ENCODE peak calls at places on chromosomes 4 and X, in nine cellular contexts. Y is uterus, W is ELF-1, U is breast epithelium, T is HFFc6, I is fibroblast of lung, N is NB4, P is glutamatergic neuron, O is GM23338. V is an unnamed sample.

GRCh38 chr4:52873861-52874343 is 11.8 kb downstream of the RASL11B start:
- DNase-seq in O (peak), T (no peak), Y (no peak), U (no peak), W (peak), N (no peak), P (no peak), I (no peak), V (no peak)

GRCh38 chr4:133150643-133151300 is 1.7 kb downstream of the PCDH10 start:
- DNase-seq in P (peak), Y (no peak), U (no peak), W (peak), N (no peak), I (peak), O (peak), T (peak), V (no peak)

GRCh38 chr4:119728692-119729593 is 100.3 kb upstream of the PDE5A start:
- DNase-seq in W (no peak), N (no peak), P (no peak), O (no peak), T (no peak), Y (no peak), I (peak), U (no peak), V (no peak)

GRCh38 chrX:119625843-119626242 is 19.6 kb upstream of the NKRF start:
- DNase-seq in I (no peak), N (no peak), T (no peak), U (no peak), Y (no peak), P (no peak), W (no peak), O (no peak), V (no peak)

GRCh38 chrX:37785569-37785968 is 5.7 kb downstream of the CYBB start:
- DNase-seq in W (no peak), O (no peak), N (peak), I (no peak), Y (no peak), U (no peak), P (no peak), T (no peak), V (no peak)

GRCh38 chrX:118432799-118433198 is 62.8 kb upstream of the DOCK11 start:
- DNase-seq in P (no peak), W (no peak), I (no peak), Y (no peak), U (no peak), T (no peak), O (no peak), N (no peak), V (no peak)

GRCh38 chr4:10120943-10121567 is 4.5 kb upstream of the WDR1 start:
- DNase-seq in T (no peak), W (no peak), U (no peak), N (no peak), P (no peak), O (no peak), Y (no peak), I (no peak), V (no peak)

GRCh38 chr4:107283587-107284559 is 247.8 kb upstream of the DKK2 start:
- DNase-seq in Y (no peak), P (no peak), O (peak), T (peak), I (peak), N (no peak), W (peak), U (no peak), V (peak)

GRCh38 chr4:84952004-84952403 is 14.5 kb downstream of the WDFY3 start:
- DNase-seq in N (no peak), U (no peak), I (peak), W (no peak), O (no peak), Y (no peak), P (no peak), T (peak), V (peak)

GRCh38 chrX:45309096-45309495 is 108.4 kb upstream of the DIPK2B start:
- DNase-seq in N (no peak), I (peak), O (no peak), Y (no peak), T (peak), U (no peak), W (no peak), P (no peak), V (no peak)

GRCh38 chrX:49930046-49930445 is 7.7 kb downstream of the CLCN5 start:
- DNase-seq in U (no peak), I (peak), O (no peak), T (no peak), P (no peak), Y (no peak), N (no peak), W (no peak), V (no peak)

GRCh38 chrX:39582091-39582490 is 515.7 kb downstream of the BCOR start:
- DNase-seq in U (no peak), Y (no peak), N (peak), W (no peak), T (no peak), P (no peak), O (no peak), I (no peak), V (peak)

GRCh38 chr4:184617611-184618196 is 31.5 kb downstream of the CASP3 start:
- DNase-seq in U (no peak), Y (no peak), O (peak), P (no peak), T (no peak), W (peak), N (peak), I (no peak), V (no peak)

GRCh38 chr4:124806403-124806802 is 93.9 kb upstream of the ANKRD50 start:
- DNase-seq in I (peak), T (peak), N (no peak), O (peak), U (no peak), W (peak), Y (no peak), P (no peak), V (no peak)

GRCh38 chr4:112287258-112287873 is 1.7 kb upstream of the TIFA start:
- DNase-seq in I (no peak), W (no peak), P (no peak), Y (no peak), U (no peak), O (no peak), T (no peak), N (no peak), V (no peak)

GRCh38 chrX:139890991-139891700 is 41.7 kb downstream of the ATP11C start:
- DNase-seq in P (no peak), I (peak), W (no peak), U (no peak), N (no peak), T (peak), Y (no peak), O (no peak), V (peak)

GRCh38 chr4:4430492-4431195 is 43.7 kb downstream of the NSG1 start:
- DNase-seq in P (peak), I (peak), Y (no peak), O (peak), U (no peak), N (peak), W (peak), T (peak), V (peak)

GRCh38 chrX:39171686-39172085 is 370.4 kb downstream of the MID1IP1 start:
- DNase-seq in P (no peak), U (no peak), O (no peak), T (no peak), Y (no peak), I (no peak), N (no peak), W (no peak), V (no peak)

GRCh38 chrX:45422216-45422925 is 221.7 kb upstream of the DIPK2B start:
- DNase-seq in W (no peak), Y (no peak), U (no peak), T (peak), P (no peak), N (no peak), I (peak), O (no peak), V (no peak)

GRCh38 chrX:12548746-12549145 is 242.5 kb upstream of the PRPS2 start:
- DNase-seq in T (no peak), Y (no peak), I (peak), U (no peak), N (peak), W (peak), P (no peak), O (peak), V (no peak)

GRCh38 chr4:1756893-1757779 is 35.8 kb downstream of the TACC3 start:
- DNase-seq in N (no peak), O (no peak), T (no peak), P (no peak), U (no peak), W (no peak), I (no peak), Y (no peak), V (no peak)

GRCh38 chr4:77433102-77433733 is 172.4 kb upstream of the CXCL13 start:
- DNase-seq in N (peak), W (peak), I (peak), U (no peak), T (peak), O (peak), P (no peak), Y (no peak), V (peak)

GRCh38 chr4:187940299-187940698 is 55.3 kb upstream of the ZFP42 start:
- DNase-seq in T (no peak), P (no peak), W (no peak), Y (no peak), N (no peak), O (no peak), U (no peak), I (peak), V (no peak)

GRCh38 chrX:153423652-153424051 is 12.4 kb downstream of the ZFP92 start:
- DNase-seq in P (no peak), T (no peak), Y (no peak), U (peak), O (no peak), N (no peak), I (peak), W (no peak), V (no peak)

GRCh38 chrX:10015711-10016515 is 48.8 kb downstream of the CLDN34 start:
- DNase-seq in T (no peak), I (peak), U (no peak), Y (peak), P (peak), W (peak), N (no peak), O (peak), V (peak)

GRCh38 chr4:7803371-7803770 is 136.3 kb downstream of the AFAP1 start:
- DNase-seq in W (no peak), Y (no peak), T (no peak), I (no peak), P (no peak), N (no peak), O (no peak), U (no peak), V (no peak)

V was measured in RCC 7860.